ENCODE peak calls at places on chromosomes 7 and 10, in five cellular contexts. I is mesothelial cell of epicardium; G is midbrain; L is HL-60; P is activated CD8-positive, alpha-beta memory T cell treated with anti-CD3 and anti-CD28 coated beads for 48 hours. K is an unnamed sample.
A peak's percentile ranks its signal among the peaks of the same experiment; 100 is the strongest.

GRCh38 chr7:124782335-124782734 is 16.7 kb upstream of the GPR37 start:
- DNase-seq in I (no peak), L (no peak), P (no peak), G (no peak), K (no peak)

GRCh38 chr10:16950686-16951681 is 133.8 kb upstream of the RSU1 start:
- DNase-seq in P (no peak), G (peak; percentile 56), I (no peak), L (no peak), K (no peak)

GRCh38 chr7:26090927-26091519 is 61.0 kb upstream of the NFE2L3 start:
- DNase-seq in G (peak; percentile 77), P (no peak), I (no peak), L (peak; percentile 31), K (no peak)

GRCh38 chr10:114472874-114473248 is 68.6 kb upstream of the AFAP1L2 start:
- DNase-seq in G (no peak), I (no peak), L (no peak), P (no peak), K (no peak)

GRCh38 chr7:66100408-66101050 is 14.1 kb upstream of the CRCP start:
- DNase-seq in I (no peak), P (no peak), L (no peak), G (no peak), K (no peak)

GRCh38 chr7:80147543-80148376 is 13.1 kb downstream of the GNAI1 start:
- DNase-seq in P (no peak), L (no peak), G (no peak), I (no peak), K (no peak)

GRCh38 chr10:52785418-52785817 is 12.8 kb upstream of the MBL2 start:
- DNase-seq in P (no peak), G (no peak), L (no peak), I (no peak), K (no peak)

GRCh38 chr10:15141136-15142067 is 27.1 kb downstream of the NMT2 start:
- DNase-seq in L (no peak), P (no peak), I (no peak), G (no peak), K (no peak)

GRCh38 chr10:60312818-60313588 is 76.7 kb downstream of the ANK3 start:
- DNase-seq in L (no peak), P (no peak), G (no peak), I (no peak), K (no peak)

GRCh38 chr7:135270577-135271254 is 37.1 kb downstream of the STRA8 start:
- DNase-seq in P (no peak), G (no peak), L (no peak), I (no peak), K (no peak)

GRCh38 chr7:116631676-116632075 is 40.3 kb upstream of the MET start:
- DNase-seq in L (no peak), I (no peak), G (no peak), P (no peak), K (no peak)

GRCh38 chr7:108026116-108026515 is 23.2 kb upstream of the LAMB1 start:
- DNase-seq in G (no peak), L (peak; percentile 61), P (no peak), I (no peak), K (no peak)

GRCh38 chr10:73916761-73917470 is 6.0 kb downstream of the PLAU start:
- DNase-seq in L (peak; percentile 63), I (no peak), G (no peak), P (no peak), K (no peak)

GRCh38 chr10:16944081-16944922 is 127.1 kb upstream of the RSU1 start:
- DNase-seq in G (no peak), L (no peak), P (no peak), I (no peak), K (no peak)

GRCh38 chr10:6501931-6502330 is 78.1 kb downstream of the PRKCQ start:
- DNase-seq in I (no peak), P (no peak), G (no peak), L (no peak), K (no peak)

GRCh38 chr10:129277080-129277479 is 190.0 kb upstream of the MGMT start:
- DNase-seq in P (no peak), G (no peak), I (no peak), L (no peak), K (no peak)

GRCh38 chr10:13366891-13367290 is 18.8 kb upstream of the SEPHS1 start:
- DNase-seq in G (no peak), I (no peak), L (no peak), P (no peak), K (no peak)

GRCh38 chr7:194996-195829 is 2.8 kb downstream of the FAM20C start:
- DNase-seq in I (no peak), G (no peak), P (no peak), L (no peak), K (no peak)

K was measured in SIG-M5.